ENCODE peak calls at places on chromosomes 11 and 22, in eight cellular contexts. M is myocyte; Q is iris pigment epithelial cell; U is retina; X is activated CD4-positive, alpha-beta T cell treated with anti-CD3 and anti-CD28 coated beads for 24 hours; J is occipital lobe; E is kidney tubule cell; V is stimulated activated CD4-positive, alpha-beta T cell treated with anti-CD3 and anti-CD28 coated beads, TNF-alpha, amount 100 ng/mL, for 48 hours. T is an unnamed sample.

GRCh38 chr11:3674189-3674588 is 3.0 kb upstream of the CHRNA10 start:
- DNase-seq in M (no peak), Q (peak; percentile 86), U (no peak), X (no peak), J (no peak), E (peak; percentile 96), V (no peak), T (no peak)

GRCh38 chr11:11567862-11568650 is 53.7 kb downstream of the GALNT18 start:
- DNase-seq in M (no peak), Q (no peak), U (no peak), X (no peak), J (peak; percentile 73), E (peak; percentile 63), V (no peak), T (peak; percentile 27)

GRCh38 chr22:32904044-32904443 is 102.5 kb downstream of the TIMP3 start:
- DNase-seq in M (peak; percentile 23), Q (peak; percentile 34), U (no peak), X (no peak), J (no peak), E (peak; percentile 22), V (no peak), T (no peak)

GRCh38 chr11:58406774-58407173 is at the start of gene OR5B3:
- DNase-seq in M (no peak), Q (no peak), U (no peak), X (no peak), J (no peak), E (no peak), V (no peak), T (no peak)

GRCh38 chr11:105392546-105392945 is 217.3 kb upstream of the GRIA4 start:
- DNase-seq in M (no peak), Q (peak; percentile 65), U (no peak), X (no peak), J (no peak), E (no peak), V (no peak), T (no peak)

GRCh38 chr11:117249571-117249970 is 17.1 kb downstream of the RNF214 start:
- DNase-seq in M (peak; percentile 58), Q (no peak), U (no peak), X (no peak), J (no peak), E (no peak), V (no peak), T (no peak)

GRCh38 chr22:38467904-38468760 is at the start of gene KDELR3:
- DNase-seq in M (peak; percentile 60), Q (peak; percentile 76), U (peak; percentile 52), X (peak; percentile 57), J (no peak), E (peak; percentile 84), V (peak; percentile 41), T (peak; percentile 66)

GRCh38 chr11:33735166-33735425 is 1.1 kb downstream of the CD59 start:
- DNase-seq in M (peak; percentile 34), Q (no peak), U (no peak), X (no peak), J (no peak), E (no peak), V (no peak), T (no peak)

GRCh38 chr11:27757953-27758352 is 57.7 kb upstream of the BDNF start:
- DNase-seq in M (peak; percentile 80), Q (peak; percentile 76), U (no peak), X (no peak), J (no peak), E (peak; percentile 8), V (no peak), T (no peak)

GRCh38 chr11:68503281-68503687 is 42.7 kb downstream of the PPP6R3 start:
- DNase-seq in M (no peak), Q (no peak), U (no peak), X (no peak), J (no peak), E (peak; percentile 19), V (no peak), T (no peak)

GRCh38 chr11:84714316-84714780 is 912.8 kb downstream of the DLG2 start:
- DNase-seq in M (peak; percentile 35), Q (peak; percentile 39), U (peak; percentile 55), X (no peak), J (no peak), E (peak; percentile 68), V (no peak), T (peak; percentile 42)

GRCh38 chr11:10982695-10983492 is 125.0 kb upstream of the ZBED5 start:
- DNase-seq in M (no peak), Q (no peak), U (no peak), X (no peak), J (no peak), E (peak; percentile 62), V (no peak), T (no peak)

GRCh38 chr11:131684111-131685060 is 314.0 kb downstream of the NTM start:
- DNase-seq in M (no peak), Q (no peak), U (peak; percentile 42), X (no peak), J (no peak), E (no peak), V (no peak), T (no peak)

GRCh38 chr22:44865193-44866057 is 113.0 kb downstream of the ARHGAP8 start:
- DNase-seq in M (no peak), Q (no peak), U (no peak), X (no peak), J (no peak), E (no peak), V (no peak), T (no peak)

GRCh38 chr11:86595401-86595800 is 77.0 kb downstream of the ME3 start:
- DNase-seq in M (no peak), Q (no peak), U (no peak), X (no peak), J (no peak), E (no peak), V (no peak), T (no peak)

GRCh38 chr11:66112640-66113098 is 42.6 kb downstream of the PACS1 start:
- DNase-seq in M (peak; percentile 57), Q (peak; percentile 85), U (no peak), X (no peak), J (no peak), E (peak; percentile 61), V (no peak), T (no peak)

GRCh38 chr22:46618104-46618647 is 2.0 kb upstream of the GRAMD4 start:
- DNase-seq in M (no peak), Q (no peak), U (no peak), X (no peak), J (no peak), E (no peak), V (no peak), T (no peak)

GRCh38 chr11:69089258-69089657 is 40.5 kb downstream of the TPCN2 start:
- DNase-seq in M (peak; percentile 92), Q (peak; percentile 85), U (no peak), X (no peak), J (no peak), E (peak; percentile 81), V (no peak), T (no peak)

GRCh38 chr11:103222801-103223200 is 113.6 kb downstream of the DYNC2H1 start:
- DNase-seq in M (peak; percentile 7), Q (no peak), U (no peak), X (no peak), J (no peak), E (no peak), V (no peak), T (no peak)

T was measured in stimulated activated naive CD8-positive, alpha-beta T cell treated with anti-CD3 and anti-CD28 coated beads, Interleukin-15, amount 100 ng/mL, for 72 hours.